ENCODE peak calls at places on chromosomes 1 and 21, in six cellular contexts. One of them, this sample, is unnamed.

GRCh38 chr1:43783671-43784205 is 76.4 kb downstream of the ST3GAL3 start:
- DNase-seq in stimulated activated naive CD4-positive, alpha-beta T cell: no peak
- DNase-seq in NCI-H1092: no peak
- DNase-seq in stimulated activated CD4-positive, alpha-beta T cell treated with anti-CD3 and anti-CD28 coated beads, TNF-alpha, amount 100 ng/mL, for 4 hours: no peak
- DNase-seq in NCI-H2081: peak; percentile 68
- DNase-seq in activated CD4-positive, CD25-positive, alpha-beta regulatory T cell: no peak
- DNase-seq in this sample: no peak

GRCh38 chr1:31715873-31716220 is 12.0 kb upstream of the COL16A1 start:
- DNase-seq in NCI-H2081: no peak
- DNase-seq in stimulated activated naive CD4-positive, alpha-beta T cell: no peak
- DNase-seq in stimulated activated CD4-positive, alpha-beta T cell treated with anti-CD3 and anti-CD28 coated beads, TNF-alpha, amount 100 ng/mL, for 4 hours: no peak
- DNase-seq in activated CD4-positive, CD25-positive, alpha-beta regulatory T cell: no peak
- DNase-seq in NCI-H1092: no peak
- DNase-seq in this sample: no peak

GRCh38 chr21:26136686-26137085 is 33.9 kb downstream of the APP start:
- DNase-seq in stimulated activated CD4-positive, alpha-beta T cell treated with anti-CD3 and anti-CD28 coated beads, TNF-alpha, amount 100 ng/mL, for 4 hours: no peak
- DNase-seq in NCI-H2081: no peak
- DNase-seq in NCI-H1092: no peak
- DNase-seq in activated CD4-positive, CD25-positive, alpha-beta regulatory T cell: no peak
- DNase-seq in stimulated activated naive CD4-positive, alpha-beta T cell: no peak
- DNase-seq in this sample: no peak

GRCh38 chr1:241696815-241697639 is 44.9 kb downstream of the WDR64 start:
- DNase-seq in NCI-H1092: no peak
- DNase-seq in stimulated activated naive CD4-positive, alpha-beta T cell: no peak
- DNase-seq in activated CD4-positive, CD25-positive, alpha-beta regulatory T cell: no peak
- DNase-seq in NCI-H2081: no peak
- DNase-seq in stimulated activated CD4-positive, alpha-beta T cell treated with anti-CD3 and anti-CD28 coated beads, TNF-alpha, amount 100 ng/mL, for 4 hours: no peak
- DNase-seq in this sample: no peak

GRCh38 chr1:76465030-76465429 is 390.5 kb downstream of the ST6GALNAC3 start:
- DNase-seq in activated CD4-positive, CD25-positive, alpha-beta regulatory T cell: no peak
- DNase-seq in stimulated activated naive CD4-positive, alpha-beta T cell: no peak
- DNase-seq in NCI-H1092: no peak
- DNase-seq in stimulated activated CD4-positive, alpha-beta T cell treated with anti-CD3 and anti-CD28 coated beads, TNF-alpha, amount 100 ng/mL, for 4 hours: no peak
- DNase-seq in NCI-H2081: no peak
- DNase-seq in this sample: no peak

GRCh38 chr1:156461781-156462647 is 38.6 kb downstream of the MEF2D start:
- DNase-seq in NCI-H2081: no peak
- DNase-seq in activated CD4-positive, CD25-positive, alpha-beta regulatory T cell: no peak
- DNase-seq in stimulated activated CD4-positive, alpha-beta T cell treated with anti-CD3 and anti-CD28 coated beads, TNF-alpha, amount 100 ng/mL, for 4 hours: no peak
- DNase-seq in stimulated activated naive CD4-positive, alpha-beta T cell: no peak
- DNase-seq in NCI-H1092: no peak
- DNase-seq in this sample: no peak

GRCh38 chr1:168470821-168471473 is 72.8 kb downstream of the XCL2 start:
- DNase-seq in NCI-H1092: no peak
- DNase-seq in stimulated activated naive CD4-positive, alpha-beta T cell: no peak
- DNase-seq in activated CD4-positive, CD25-positive, alpha-beta regulatory T cell: no peak
- DNase-seq in NCI-H2081: no peak
- DNase-seq in stimulated activated CD4-positive, alpha-beta T cell treated with anti-CD3 and anti-CD28 coated beads, TNF-alpha, amount 100 ng/mL, for 4 hours: no peak
- DNase-seq in this sample: no peak

GRCh38 chr1:67861856-67862516 is 28.7 kb upstream of the GNG12 start:
- DNase-seq in NCI-H1092: no peak
- DNase-seq in NCI-H2081: no peak
- DNase-seq in stimulated activated naive CD4-positive, alpha-beta T cell: no peak
- DNase-seq in stimulated activated CD4-positive, alpha-beta T cell treated with anti-CD3 and anti-CD28 coated beads, TNF-alpha, amount 100 ng/mL, for 4 hours: no peak
- DNase-seq in activated CD4-positive, CD25-positive, alpha-beta regulatory T cell: no peak
- DNase-seq in this sample: no peak

GRCh38 chr21:39258207-39258606 is 55.2 kb downstream of the BRWD1 start:
- DNase-seq in activated CD4-positive, CD25-positive, alpha-beta regulatory T cell: no peak
- DNase-seq in stimulated activated CD4-positive, alpha-beta T cell treated with anti-CD3 and anti-CD28 coated beads, TNF-alpha, amount 100 ng/mL, for 4 hours: no peak
- DNase-seq in stimulated activated naive CD4-positive, alpha-beta T cell: no peak
- DNase-seq in NCI-H1092: no peak
- DNase-seq in NCI-H2081: peak; percentile 24
- DNase-seq in this sample: no peak

GRCh38 chr1:11384170-11384554 is 94.8 kb upstream of the DISP3 start:
- DNase-seq in NCI-H2081: no peak
- DNase-seq in NCI-H1092: no peak
- DNase-seq in stimulated activated CD4-positive, alpha-beta T cell treated with anti-CD3 and anti-CD28 coated beads, TNF-alpha, amount 100 ng/mL, for 4 hours: no peak
- DNase-seq in activated CD4-positive, CD25-positive, alpha-beta regulatory T cell: no peak
- DNase-seq in stimulated activated naive CD4-positive, alpha-beta T cell: no peak
- DNase-seq in this sample: no peak

GRCh38 chr1:231937013-231937754 is 310.6 kb downstream of the DISC1 start:
- DNase-seq in activated CD4-positive, CD25-positive, alpha-beta regulatory T cell: no peak
- DNase-seq in stimulated activated naive CD4-positive, alpha-beta T cell: no peak
- DNase-seq in NCI-H2081: no peak
- DNase-seq in NCI-H1092: peak; percentile 60
- DNase-seq in stimulated activated CD4-positive, alpha-beta T cell treated with anti-CD3 and anti-CD28 coated beads, TNF-alpha, amount 100 ng/mL, for 4 hours: no peak
- DNase-seq in this sample: no peak

This sample was measured in NT2/D1.